ENCODE peak calls at places on chromosomes 5 and 9, in four cellular contexts. M is foreskin fibroblast, I is SW 1271, Y is Calu3. J is an unnamed sample.

GRCh38 chr5:141821430-141821925 is 56.7 kb downstream of the PCDH1 start:
- DNase-seq in M (peak; percentile 88), I (no peak), Y (no peak), J (no peak)

GRCh38 chr9:122463828-122464632 is 13.7 kb downstream of the OR1J1 start:
- DNase-seq in M (no peak), I (peak; percentile 23), Y (no peak), J (no peak)

GRCh38 chr9:18739127-18739526 is 265.2 kb downstream of the ADAMTSL1 start:
- DNase-seq in M (peak; percentile 56), I (no peak), Y (no peak), J (no peak)

GRCh38 chr9:128166169-128166568 is 6.1 kb downstream of the BBLN start:
- DNase-seq in M (no peak), I (no peak), Y (no peak), J (no peak)

GRCh38 chr5:105587963-105588662 is 2025.5 kb upstream of the NUDT12 start:
- DNase-seq in M (no peak), I (no peak), Y (no peak), J (no peak)

GRCh38 chr5:60829490-60830266 is 14.4 kb downstream of the ELOVL7 start:
- DNase-seq in M (no peak), I (no peak), Y (no peak), J (no peak)

GRCh38 chr9:12930906-12931305 is 156.1 kb downstream of the LURAP1L start:
- DNase-seq in M (peak; percentile 44), I (peak; percentile 1), Y (no peak), J (no peak)

GRCh38 chr5:143516249-143516648 is 112.8 kb upstream of the NR3C1 start:
- DNase-seq in M (peak; percentile 48), I (no peak), Y (no peak), J (no peak)

GRCh38 chr9:94056442-94056974 is 27.8 kb upstream of the PTPDC1 start:
- DNase-seq in M (peak; percentile 88), I (no peak), Y (no peak), J (no peak)

GRCh38 chr5:171614511-171614910 is 171.1 kb upstream of the SMIM23 start:
- DNase-seq in M (no peak), I (no peak), Y (peak; percentile 40), J (no peak)

GRCh38 chr5:73419414-73420390 is 28.9 kb downstream of the FOXD1 start:
- DNase-seq in M (peak; percentile 86), I (no peak), Y (no peak), J (no peak)

GRCh38 chr9:93287189-93287552 is 103.2 kb downstream of the WNK2 start:
- DNase-seq in M (no peak), I (no peak), Y (no peak), J (no peak)

GRCh38 chr9:107286057-107286456 is 3.0 kb downstream of the RAD23B start:
- DNase-seq in M (no peak), I (no peak), Y (no peak), J (no peak)

GRCh38 chr5:127430627-127431026 is 86.8 kb upstream of the PRRC1 start:
- DNase-seq in M (no peak), I (no peak), Y (no peak), J (no peak)

GRCh38 chr9:38687389-38687842 is 32.5 kb downstream of the FAM240B start:
- DNase-seq in M (peak; percentile 7), I (no peak), Y (peak; percentile 46), J (no peak)

GRCh38 chr5:81638471-81638870 is 112.4 kb downstream of the SSBP2 start:
- DNase-seq in M (no peak), I (no peak), Y (no peak), J (no peak)

GRCh38 chr5:138649316-138649720 is 74.1 kb upstream of the HSPA9 start:
- DNase-seq in M (no peak), I (no peak), Y (no peak), J (no peak)

GRCh38 chr5:39130716-39131115 is 56.5 kb upstream of the RICTOR start:
- DNase-seq in M (no peak), I (no peak), Y (no peak), J (no peak)

GRCh38 chr5:123261752-123262151 is 161.5 kb downstream of the CEP120 start:
- DNase-seq in M (peak; percentile 20), I (no peak), Y (no peak), J (no peak)

GRCh38 chr9:113910036-113910639 is 34.0 kb downstream of the ZNF618 start:
- DNase-seq in M (no peak), I (no peak), Y (peak; percentile 56), J (no peak)

GRCh38 chr5:142012792-142013388 is at the start of gene GNPDA1:
- DNase-seq in M (peak; percentile 92), I (peak; percentile 64), Y (peak; percentile 89), J (no peak)

GRCh38 chr5:137621861-137622823 is 113.7 kb downstream of the KLHL3 start:
- DNase-seq in M (peak; percentile 50), I (no peak), Y (no peak), J (no peak)

GRCh38 chr5:80871541-80871961 is 88.6 kb upstream of the RASGRF2 start:
- DNase-seq in M (peak; percentile 53), I (peak; percentile 75), Y (no peak), J (no peak)

GRCh38 chr5:93192107-93192506 is 388.9 kb downstream of the NR2F1-AS1 start:
- DNase-seq in M (peak; percentile 85), I (peak; percentile 99), Y (no peak), J (no peak)

GRCh38 chr5:93599427-93600146 is 16.6 kb downstream of the NR2F1 start:
- DNase-seq in M (no peak), I (no peak), Y (no peak), J (no peak)

GRCh38 chr9:122941560-122942234 is 877 bp downstream of the RABGAP1 start:
- DNase-seq in M (peak; percentile 67), I (peak; percentile 54), Y (no peak), J (no peak)

GRCh38 chr9:91567642-91568274 is 144.1 kb upstream of the NFIL3 start:
- DNase-seq in M (no peak), I (no peak), Y (no peak), J (no peak)

GRCh38 chr5:54217826-54218503 is 92.4 kb downstream of the ARL15 start:
- DNase-seq in M (peak; percentile 88), I (peak; percentile 78), Y (peak; percentile 54), J (no peak)

GRCh38 chr9:117678882-117679281 is 25.3 kb upstream of the TLR4 start:
- DNase-seq in M (no peak), I (no peak), Y (no peak), J (no peak)

GRCh38 chr5:96492654-96493053 is 59.6 kb upstream of the PCSK1 start:
- DNase-seq in M (peak; percentile 14), I (no peak), Y (no peak), J (no peak)

GRCh38 chr5:7927466-7928375 is 58.8 kb downstream of the MTRR start:
- DNase-seq in M (peak; percentile 82), I (peak; percentile 72), Y (peak; percentile 70), J (peak; percentile 1)

GRCh38 chr5:167152561-167152960 is 1138.9 kb upstream of the WWC1 start:
- DNase-seq in M (no peak), I (no peak), Y (no peak), J (no peak)

J was measured in NK-92 treated with Interleukin-12 subunit alpha and Interleukin-12 subunit beta, amount 100 ng/mL, for 24 hours.